ENCODE peak calls at places on chromosomes 16 and 17, in ten cellular contexts. P, U, I, X, A, W, H, L, V and G are unnamed samples.

GRCh38 chr17:15406081-15406480 is 61.3 kb downstream of the CDRT4 start:
- DNase-seq in U (no peak), V (no peak), L (no peak), P (peak; percentile 41), I (no peak), A (no peak), W (no peak), X (no peak), H (no peak), G (no peak)

GRCh38 chr16:76081936-76082335 is 195.3 kb upstream of the CNTNAP4 start:
- DNase-seq in A (peak; percentile 88), H (no peak), L (no peak), U (no peak), P (no peak), W (no peak), I (no peak), V (no peak), X (no peak), G (no peak)

GRCh38 chr16:27432600-27432957 is 30.6 kb downstream of the IL21R start:
- DNase-seq in L (peak; percentile 85), H (peak; percentile 40), A (peak; percentile 83), U (peak; percentile 37), X (no peak), P (no peak), W (no peak), I (no peak), V (peak; percentile 67), G (peak; percentile 89)

GRCh38 chr16:69315486-69316311 is 4.5 kb downstream of the VPS4A start:
- DNase-seq in I (no peak), W (no peak), H (no peak), P (no peak), X (no peak), L (no peak), A (no peak), V (no peak), U (no peak), G (no peak)

GRCh38 chr16:23469814-23470213 is 16.8 kb upstream of the COG7 start:
- DNase-seq in H (peak; percentile 76), I (no peak), L (peak; percentile 26), X (no peak), U (peak; percentile 11), W (peak; percentile 33), P (no peak), V (no peak), A (peak; percentile 82), G (peak; percentile 70)

GRCh38 chr17:37481001-37481665 is 8.6 kb upstream of the DUSP14 start:
- DNase-seq in A (peak; percentile 14), X (no peak), U (no peak), W (no peak), L (no peak), H (no peak), V (no peak), P (no peak), I (no peak), G (no peak)

GRCh38 chr17:28717578-28718316 is at the start of gene RAB34:
- DNase-seq in X (peak; percentile 99), P (peak; percentile 60), U (peak; percentile 92), H (peak; percentile 93), V (no peak), A (peak; percentile 73), W (no peak), I (no peak), L (peak; percentile 82), G (peak; percentile 89)

GRCh38 chr16:56347670-56348069 is 77.7 kb downstream of the AMFR start:
- DNase-seq in I (no peak), P (no peak), U (no peak), H (no peak), V (no peak), W (no peak), L (no peak), X (no peak), A (no peak), G (no peak)

DNA sequence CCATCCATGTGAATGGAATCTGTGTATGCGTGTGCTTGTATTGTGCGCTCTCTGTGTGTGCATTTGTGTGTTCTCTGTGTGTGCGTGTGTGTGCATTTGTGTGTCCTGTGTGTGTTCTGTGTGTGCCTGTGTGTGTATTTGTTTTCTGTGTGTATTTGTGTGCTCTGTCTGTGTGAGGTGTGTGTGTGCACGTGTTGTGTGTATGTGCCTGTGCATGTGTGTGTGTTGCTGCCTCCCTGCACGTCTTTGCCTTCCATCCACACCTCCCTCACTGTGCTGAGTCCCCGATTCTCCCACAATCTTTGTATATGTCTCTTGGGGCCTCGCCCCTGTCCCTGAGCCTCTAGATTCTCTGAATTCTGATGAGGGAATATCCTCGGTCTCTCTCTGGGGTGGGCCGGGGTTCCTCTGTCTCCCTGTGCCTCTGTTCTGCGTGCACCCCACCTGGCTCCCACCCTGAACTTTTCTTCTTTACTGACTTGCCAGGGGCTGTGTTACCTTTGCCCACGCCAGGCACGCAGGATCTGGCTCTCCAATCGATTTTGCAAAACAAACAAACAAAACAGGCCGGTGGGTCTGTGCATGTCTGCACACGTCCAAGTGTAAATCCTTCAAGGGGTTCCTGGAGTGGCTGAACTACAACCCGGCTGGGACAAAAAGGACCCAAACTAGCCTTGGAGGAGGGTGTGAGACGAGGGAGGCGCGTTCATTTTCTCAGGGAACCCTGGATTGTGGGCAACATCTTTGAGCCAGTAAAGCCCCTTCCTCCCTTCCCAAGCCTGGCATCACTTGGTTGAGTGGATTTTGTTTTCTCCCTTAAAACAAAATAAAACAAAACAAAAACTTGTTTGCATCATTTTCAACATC is 8.1 kb upstream of the FOXF1 start:
- DNase-seq in U (no peak), L (no peak), H (no peak), A (no peak), P (no peak), I (no peak), W (no peak), X (no peak), V (no peak), G (no peak)
- TF ChIP-seq EZH2 in U (no peak), L (peak; percentile 77), H (peak; percentile 8), A (peak; percentile 95), P (no peak), I (no peak), W (no peak), X (no peak), V (peak; percentile 41), G (no peak)

GRCh38 chr16:19809121-19809635 is 75.5 kb downstream of the GPRC5B start:
- DNase-seq in H (peak; percentile 49), L (peak; percentile 56), A (peak; percentile 68), I (no peak), P (no peak), V (peak; percentile 62), U (no peak), X (no peak), W (no peak), G (no peak)

GRCh38 chr16:19810817-19811731 is 73.6 kb downstream of the GPRC5B start:
- DNase-seq in W (no peak), L (peak; percentile 84), X (no peak), P (peak; percentile 69), V (peak; percentile 55), I (no peak), H (peak; percentile 52), U (peak; percentile 60), A (peak; percentile 73), G (peak; percentile 61)

GRCh38 chr16:19808061-19808621 is 76.5 kb downstream of the GPRC5B start:
- DNase-seq in X (peak; percentile 43), P (no peak), V (no peak), A (no peak), U (no peak), L (no peak), H (no peak), W (no peak), I (peak; percentile 48), G (no peak)

GRCh38 chr16:19812986-19813385 is 71.7 kb downstream of the GPRC5B start:
- DNase-seq in H (no peak), L (no peak), U (no peak), P (no peak), A (no peak), X (no peak), W (no peak), I (no peak), V (no peak), G (no peak)

GRCh38 chr16:19809693-19810092 is 75.0 kb downstream of the GPRC5B start:
- DNase-seq in W (no peak), P (no peak), L (no peak), V (no peak), U (no peak), H (no peak), I (no peak), X (no peak), A (no peak), G (no peak)
- H3K4me2 ChIP-seq in W (no peak overlapping the region), P (no peak overlapping the region), L (no peak overlapping the region), V (no peak overlapping the region), U (no peak overlapping the region), H (no peak overlapping the region), I (no peak overlapping the region), X (no peak overlapping the region), A (no peak overlapping the region), G (no peak overlapping the region)

DNA sequence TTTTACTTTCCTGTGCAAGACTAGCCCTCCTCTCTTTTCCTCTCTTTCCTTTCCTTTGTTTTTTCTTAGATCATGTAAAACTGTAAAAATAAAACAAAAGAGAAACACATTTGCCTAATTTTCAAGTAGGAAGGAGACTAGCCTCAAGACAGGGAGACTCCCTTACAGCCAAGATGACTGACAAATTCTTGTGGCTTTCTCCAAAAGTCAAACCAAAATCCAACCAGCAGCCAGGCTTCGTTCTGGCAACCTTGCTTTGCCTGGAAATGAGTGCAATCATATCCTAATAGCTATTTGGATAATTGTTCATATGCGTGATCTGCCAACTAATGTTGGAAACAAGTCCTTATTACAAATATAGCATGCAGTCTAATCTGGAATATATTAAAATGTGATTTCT is 868.9 kb upstream of the SOX9 start:
- DNase-seq in X (no peak), U (peak; percentile 37), W (no peak), I (no peak), H (no peak), L (peak; percentile 82), V (no peak), A (no peak), P (no peak), G (peak; percentile 71)
- TF ChIP-seq EZH2 in X (no peak), U (no peak), W (no peak), I (no peak), H (no peak), L (no peak), V (no peak), A (no peak), P (no peak), G (no peak)

GRCh38 chr17:2844386-2844785 is 48.1 kb downstream of the RAP1GAP2 start:
- DNase-seq in W (no peak), X (peak; percentile 53), A (no peak), U (no peak), L (no peak), P (no peak), I (no peak), V (no peak), H (no peak), G (peak; percentile 17)

GRCh38 chr17:2850991-2851390 is 54.8 kb downstream of the RAP1GAP2 start:
- DNase-seq in L (no peak), I (no peak), V (no peak), W (no peak), H (no peak), P (no peak), X (no peak), A (no peak), U (no peak), G (peak; percentile 37)

GRCh38 chr17:2849327-2849670 is 53.1 kb downstream of the RAP1GAP2 start:
- DNase-seq in A (no peak), P (no peak), L (no peak), W (no peak), X (peak; percentile 29), I (no peak), H (no peak), V (no peak), U (no peak), G (peak; percentile 20)

GRCh38 chr17:2851615-2852014 is 55.4 kb downstream of the RAP1GAP2 start:
- DNase-seq in L (no peak), I (no peak), X (no peak), H (no peak), P (no peak), A (no peak), V (no peak), U (no peak), W (no peak), G (no peak)

DNA sequence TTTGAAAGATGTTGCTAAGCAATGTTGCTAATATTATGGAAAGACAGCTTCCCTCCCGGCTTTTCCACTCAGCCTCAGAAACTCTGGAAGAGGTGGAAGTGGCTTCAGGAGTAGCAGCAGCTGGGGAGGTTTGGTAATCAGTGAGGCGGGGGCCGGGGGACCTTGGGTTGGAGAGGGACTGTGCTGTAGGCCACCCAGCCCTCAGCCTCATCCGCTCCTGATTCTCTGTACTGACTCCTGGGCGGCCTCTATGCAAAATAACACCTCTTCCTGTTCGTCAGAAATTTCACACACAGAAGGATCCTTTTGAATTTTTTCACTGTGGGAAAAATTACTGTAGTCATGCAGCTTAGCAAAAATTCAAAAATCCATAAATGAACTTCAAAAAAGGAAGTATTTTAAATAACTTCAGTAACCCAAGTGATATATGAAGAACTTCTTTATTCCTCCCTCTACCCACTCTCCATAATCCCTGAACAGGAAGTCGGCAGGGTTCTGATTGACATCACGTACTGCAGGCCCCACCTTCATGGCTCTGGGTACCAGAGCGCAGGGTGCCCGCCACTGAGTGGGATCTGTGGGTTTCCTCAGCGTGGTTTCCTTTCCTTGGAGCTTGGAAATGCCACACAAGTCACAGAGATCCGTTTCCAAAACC is 51.5 kb downstream of the RAP1GAP2 start:
- DNase-seq in H (no peak), X (no peak), L (no peak), V (no peak), W (no peak), P (no peak), A (no peak), I (no peak), U (no peak), G (no peak)
- H3K4me2 ChIP-seq in H (no peak overlapping the region), X (no peak overlapping the region), L (no peak overlapping the region), V (no peak overlapping the region), W (no peak overlapping the region), P (no peak overlapping the region), A (no peak overlapping the region), I (no peak overlapping the region), U (no peak overlapping the region), G (no peak overlapping the region)